ENCODE peak calls at places on chromosomes 13 and 19, in six cellular contexts. S is tibial nerve; N is glutamatergic neuron; B is CD8-positive, alpha-beta T cell; Y is epithelial cell of esophagus; V is IMR-90. U is an unnamed sample.

GRCh38 chr19:45981350-45981749 is 7.7 kb upstream of the NOVA2 start:
- DNase-seq in S (no peak), N (no peak), B (no peak), Y (no peak), V (no peak), U (peak)

GRCh38 chr19:40005670-40006272 is 8.9 kb downstream of the ZNF546 start:
- DNase-seq in S (no peak), N (no peak), B (no peak), Y (no peak), V (no peak), U (no peak)

GRCh38 chr19:33401683-33402420 is 28.3 kb downstream of the CEBPG start:
- DNase-seq in S (peak), N (peak), B (no peak), Y (no peak), V (no peak), U (no peak)

GRCh38 chr13:20118268-20119140 is 42.3 kb downstream of the GJA3 start:
- DNase-seq in S (no peak), N (peak), B (peak), Y (peak), V (no peak), U (peak)

GRCh38 chr13:110102053-110102452 is 204.9 kb downstream of the COL4A1 start:
- DNase-seq in S (no peak), N (no peak), B (no peak), Y (no peak), V (no peak), U (no peak)

GRCh38 chr13:23956106-23956505 is 58.8 kb upstream of the C1QTNF9B start:
- DNase-seq in S (no peak), N (no peak), B (no peak), Y (peak), V (peak), U (peak)

GRCh38 chr19:47258434-47258833 is 2.1 kb downstream of the CCDC9 start:
- DNase-seq in S (no peak), N (no peak), B (no peak), Y (no peak), V (no peak), U (no peak)

GRCh38 chr19:1455336-1456120 is 5.6 kb downstream of the APC2 start:
- DNase-seq in S (no peak), N (peak), B (peak), Y (peak), V (peak), U (peak)

GRCh38 chr13:113997845-113998751 is 24.2 kb upstream of the C13orf46 start:
- DNase-seq in S (peak), N (peak), B (no peak), Y (peak), V (peak), U (peak)

GRCh38 chr13:66689037-66689619 is 541.0 kb downstream of the PCDH9 start:
- DNase-seq in S (no peak), N (no peak), B (no peak), Y (peak), V (no peak), U (peak)

GRCh38 chr13:35768551-35768950 is 292.1 kb upstream of the MAB21L1 start:
- DNase-seq in S (no peak), N (no peak), B (no peak), Y (no peak), V (peak), U (peak)

GRCh38 chr19:46728208-46728607 is 11.3 kb upstream of the PRKD2 start:
- DNase-seq in S (no peak), N (no peak), B (no peak), Y (no peak), V (no peak), U (no peak)

GRCh38 chr13:102869948-102870676 is 24.3 kb downstream of the ERCC5 start:
- DNase-seq in S (no peak), N (no peak), B (no peak), Y (peak), V (no peak), U (no peak)

GRCh38 chr13:35983206-35983605 is 148.0 kb downstream of the DCLK1 start:
- DNase-seq in S (no peak), N (no peak), B (no peak), Y (no peak), V (no peak), U (no peak)

GRCh38 chr19:35478794-35479193 is 11.5 kb downstream of the KRTDAP start:
- DNase-seq in S (no peak), N (no peak), B (no peak), Y (no peak), V (no peak), U (no peak)

GRCh38 chr19:35479278-35479677 is 11.0 kb downstream of the KRTDAP start:
- DNase-seq in S (no peak), N (no peak), B (no peak), Y (peak), V (no peak), U (no peak)

GRCh38 chr19:35471946-35472345 is 18.3 kb downstream of the KRTDAP start:
- DNase-seq in S (no peak), N (no peak), B (no peak), Y (no peak), V (no peak), U (no peak)

GRCh38 chr19:35474104-35474503 is 16.2 kb downstream of the KRTDAP start:
- DNase-seq in S (no peak), N (no peak), B (no peak), Y (no peak), V (no peak), U (no peak)

GRCh38 chr19:35476149-35476548 is 14.1 kb downstream of the KRTDAP start:
- DNase-seq in S (no peak), N (no peak), B (no peak), Y (no peak), V (no peak), U (no peak)
- TF ChIP-seq CTCF in S (no peak), N (peak), B (no peak), Y (no peak), V (no peak), U (no peak)

GRCh38 chr19:7500811-7501450 is 12.1 kb upstream of the PEX11G start:
- DNase-seq in S (no peak), N (peak), B (no peak), Y (peak), V (peak), U (no peak)
- TF ChIP-seq CTCF in S (no peak), N (peak), B (no peak), Y (no peak), V (no peak), U (no peak)

DNA sequence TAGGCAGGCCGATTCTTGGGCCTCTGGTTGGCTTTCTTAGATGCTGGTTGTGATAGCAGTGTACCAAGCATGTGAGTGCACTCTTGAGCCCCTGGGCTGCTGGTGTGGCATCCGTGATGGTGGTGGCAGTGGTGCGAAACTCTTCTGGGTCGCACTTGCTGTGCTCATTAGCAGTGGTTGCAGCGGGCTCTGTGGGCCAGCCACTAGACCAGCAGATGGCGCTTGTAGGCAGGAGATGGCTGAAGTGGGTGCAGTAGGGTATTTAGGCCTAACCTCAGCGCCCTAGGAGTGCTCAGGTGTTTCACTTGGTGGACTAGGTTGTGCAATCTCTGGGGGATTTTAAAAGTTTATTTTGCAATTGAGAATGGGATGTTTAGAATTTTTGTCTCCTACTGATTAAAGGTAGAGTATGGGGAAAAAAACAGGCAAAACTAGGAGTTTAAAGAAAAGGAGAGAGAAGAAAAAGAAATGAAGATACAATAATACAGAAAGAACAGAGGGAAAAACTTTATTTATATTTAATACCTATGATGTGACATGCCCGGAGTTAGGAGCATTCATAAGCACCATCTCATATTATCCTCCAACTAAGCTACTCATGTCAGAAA is 4.3 kb upstream of the ZNF17 start:
- DNase-seq in S (no peak), N (peak), B (peak), Y (peak), V (peak), U (peak)
- TF ChIP-seq CTCF in S (peak), N (peak), B (peak), Y (peak), V (peak), U (peak)

GRCh38 chr19:14347999-14348889 is 33.0 kb upstream of the ADGRE5 start:
- DNase-seq in S (no peak), N (peak), B (peak), Y (peak), V (no peak), U (peak)
- TF ChIP-seq CTCF in S (peak), N (peak), B (peak), Y (peak), V (peak), U (peak)

U was measured in fibroblast of pulmonary artery.